ENCODE peak calls at places on chromosomes 13 and 19, in five cellular contexts. T is stimulated activated CD8-positive, alpha-beta memory T cell treated with anti-CD3 and anti-CD28 coated beads, Interleukin-7, amount 100 ng/mL, for 1 hour; X is retina; R is amniotic stem cell; Q is epithelial cell of esophagus. O is an unnamed sample.

GRCh38 chr13:96766311-96766710 is 228.0 kb downstream of the OXGR1 start:
- DNase-seq in T (no peak), X (no peak), R (no peak), Q (no peak), O (no peak)

GRCh38 chr19:17078038-17078919 is 2.7 kb downstream of the MYO9B start:
- DNase-seq in R (no peak), T (no peak), Q (peak; percentile 41), X (peak; percentile 21), O (no peak)

GRCh38 chr19:43105496-43105895 is 23.0 kb upstream of the PSG2 start:
- DNase-seq in T (no peak), Q (no peak), R (no peak), X (no peak), O (no peak)

GRCh38 chr19:17246681-17247425 is 1.1 kb upstream of the NR2F6 start:
- DNase-seq in Q (peak; percentile 61), X (no peak), T (no peak), R (no peak), O (no peak)

GRCh38 chr13:90594694-90595093 is 752.8 kb upstream of the MIR17HG start:
- DNase-seq in X (no peak), T (no peak), Q (peak; percentile 95), R (no peak), O (no peak)

GRCh38 chr13:97974773-97975172 is 21.3 kb downstream of the IPO5 start:
- DNase-seq in Q (no peak), T (no peak), X (no peak), R (no peak), O (no peak)

GRCh38 chr13:42971670-42972355 is 20.2 kb downstream of the EPSTI1 start:
- DNase-seq in R (no peak), X (no peak), Q (no peak), T (no peak), O (no peak)

GRCh38 chr19:18108897-18109296 is 11.3 kb downstream of the MAST3 start:
- DNase-seq in R (no peak), Q (no peak), X (no peak), T (no peak), O (no peak)

GRCh38 chr13:94968040-94968756 is 255.9 kb upstream of the SOX21 start:
- DNase-seq in T (no peak), Q (peak; percentile 8), R (no peak), X (peak; percentile 83), O (no peak)

GRCh38 chr19:19368087-19368486 is 37.4 kb upstream of the GATAD2A start:
- DNase-seq in X (no peak), T (no peak), R (no peak), Q (no peak), O (no peak)

GRCh38 chr13:60619461-60619860 is 222.4 kb downstream of the TDRD3 start:
- DNase-seq in T (no peak), X (no peak), Q (no peak), R (no peak), O (no peak)

GRCh38 chr19:4556574-4557185 is 2.8 kb downstream of the SEMA6B start:
- DNase-seq in T (no peak), X (no peak), Q (peak; percentile 33), R (no peak), O (no peak)

GRCh38 chr19:46202872-46203860 is 26.4 kb upstream of the IGFL1 start:
- DNase-seq in R (no peak), X (no peak), Q (no peak), T (no peak), O (no peak)

GRCh38 chr19:39413269-39413902 is 917 bp downstream of the PLEKHG2 start:
- DNase-seq in T (no peak), X (peak; percentile 71), Q (no peak), R (no peak), O (peak; percentile 91)

GRCh38 chr13:40624338-40624737 is 42.1 kb downstream of the FOXO1 start:
- DNase-seq in R (no peak), T (no peak), Q (peak; percentile 46), X (no peak), O (no peak)

GRCh38 chr19:33872445-33873320 is 76.0 kb downstream of the KCTD15 start:
- DNase-seq in T (no peak), Q (peak; percentile 58), X (no peak), R (no peak), O (no peak)

GRCh38 chr13:84998681-84999080 is 800.5 kb downstream of the SLITRK6 start:
- DNase-seq in T (no peak), R (no peak), Q (no peak), X (no peak), O (no peak)

GRCh38 chr19:46890423-46891170 is 29.8 kb downstream of the ARHGAP35 start:
- DNase-seq in R (no peak), Q (peak; percentile 41), X (no peak), T (no peak), O (no peak)